ENCODE peak calls at places on chromosomes 1 and 21, in seven cellular contexts. K is activated CD8-positive, alpha-beta memory T cell treated with anti-CD3 and anti-CD28 coated beads, Interleukin-2, amount 50 U/mL, for 48 hours; Y is cardiac fibroblast; Q is Kasumi-1; L is heart left ventricle; U is anterior cingulate cortex; N is dermis blood vessel endothelial cell. D is an unnamed sample.
A peak's percentile ranks its signal among the peaks of the same experiment; 100 is the strongest.

GRCh38 chr1:183178490-183178889 is 7.6 kb upstream of the LAMC2 start:
- DNase-seq in N (no peak), U (no peak), Y (peak; percentile 61), K (no peak), L (no peak), Q (no peak), D (no peak)

GRCh38 chr1:180778782-180779398 is 133.8 kb upstream of the KIAA1614 start:
- DNase-seq in N (peak; percentile 26), L (no peak), Q (peak; percentile 28), Y (peak; percentile 15), K (no peak), U (no peak), D (peak; percentile 3)

GRCh38 chr1:231818342-231818741 is 191.8 kb downstream of the DISC1 start:
- DNase-seq in L (no peak), Y (peak; percentile 38), K (no peak), Q (no peak), N (no peak), U (no peak), D (no peak)

GRCh38 chr1:236395780-236396664 is 1.9 kb downstream of the EDARADD start:
- DNase-seq in L (no peak), Q (no peak), U (no peak), N (no peak), Y (no peak), K (peak; percentile 62), D (no peak)

GRCh38 chr1:113057006-113057405 is 16.0 kb upstream of the LRIG2 start:
- DNase-seq in N (peak; percentile 69), Y (no peak), K (no peak), U (no peak), Q (no peak), L (no peak), D (no peak)

GRCh38 chr1:88736633-88737248 is 52.7 kb downstream of the PKN2 start:
- DNase-seq in K (peak; percentile 58), Y (peak; percentile 67), Q (peak; percentile 82), N (peak; percentile 64), U (no peak), L (no peak), D (no peak)

GRCh38 chr1:183646780-183647179 is 6.3 kb downstream of the APOBEC4 start:
- DNase-seq in U (no peak), Q (peak; percentile 19), L (no peak), K (no peak), N (no peak), Y (no peak), D (peak; percentile 91)

GRCh38 chr1:245241506-245242130 is 86.8 kb downstream of the KIF26B start:
- DNase-seq in L (no peak), Q (no peak), U (no peak), K (peak; percentile 25), Y (no peak), N (no peak), D (no peak)

GRCh38 chr1:110785055-110785454 is 87.9 kb upstream of the CD53 start:
- DNase-seq in U (no peak), K (no peak), L (no peak), N (no peak), Y (no peak), Q (no peak), D (no peak)

GRCh38 chr1:169271094-169271493 is 96.5 kb downstream of the NME7 start:
- DNase-seq in Y (no peak), L (no peak), U (no peak), K (no peak), Q (peak; percentile 68), N (no peak), D (no peak)

GRCh38 chr1:205396972-205397616 is 24.8 kb downstream of the LEMD1 start:
- DNase-seq in N (peak; percentile 72), L (no peak), Y (peak; percentile 52), U (no peak), K (no peak), Q (peak; percentile 67), D (peak; percentile 86)

GRCh38 chr1:102879439-102879993 is 228.8 kb downstream of the COL11A1 start:
- DNase-seq in K (no peak), N (no peak), Q (no peak), L (no peak), Y (peak; percentile 94), U (no peak), D (no peak)

GRCh38 chr1:230317823-230318819 is 108.0 kb downstream of the PGBD5 start:
- DNase-seq in Q (no peak), L (no peak), K (no peak), N (peak; percentile 28), Y (no peak), U (no peak), D (no peak)

GRCh38 chr1:201119206-201119814 is 7.1 kb upstream of the CACNA1S start:
- DNase-seq in Q (peak; percentile 34), N (peak; percentile 66), K (peak; percentile 79), Y (peak; percentile 56), U (peak; percentile 5), L (no peak), D (no peak)

GRCh38 chr1:54354899-54355298 is 51.3 kb downstream of the SSBP3 start:
- DNase-seq in N (peak; percentile 53), L (no peak), K (no peak), Y (no peak), Q (no peak), U (no peak), D (no peak)

GRCh38 chr21:31161157-31161556 is 122.9 kb upstream of the KRTAP19-8 start:
- DNase-seq in K (no peak), L (no peak), U (peak; percentile 41), Y (no peak), Q (no peak), N (no peak), D (no peak)